ENCODE peak calls at places on chromosomes 2 and 18, in five cellular contexts. B is Peyer's patch, R is prostate gland, Q is OCI-LY7, S is mucosa of descending colon. A is an unnamed sample.

GRCh38 chr2:47232738-47233415 is 77.8 kb upstream of the STPG4 start:
- DNase-seq in B (no peak), R (no peak), Q (no peak), S (no peak), A (no peak)

GRCh38 chr2:230974096-230974913 is 21.6 kb upstream of the SPATA3 start:
- DNase-seq in B (peak; percentile 55), R (no peak), Q (no peak), S (no peak), A (no peak)

GRCh38 chr2:202104286-202104870 is 31.3 kb downstream of the KIAA2012 start:
- DNase-seq in B (no peak), R (no peak), Q (peak; percentile 39), S (peak; percentile 52), A (no peak)

GRCh38 chr2:189402932-189403331 is 38.3 kb upstream of the WDR75 start:
- DNase-seq in B (no peak), R (no peak), Q (no peak), S (no peak), A (no peak)

GRCh38 chr2:213306320-213306942 is 22.2 kb downstream of the SPAG16 start:
- DNase-seq in B (no peak), R (no peak), Q (no peak), S (no peak), A (no peak)

GRCh38 chr2:29729932-29730331 is 191.5 kb downstream of the ALK start:
- DNase-seq in B (no peak), R (no peak), Q (no peak), S (no peak), A (no peak)

GRCh38 chr2:231708773-231709635 is 679 bp downstream of the PTMA start:
- DNase-seq in B (peak; percentile 25), R (peak; percentile 24), Q (peak; percentile 75), S (peak; percentile 75), A (no peak)

GRCh38 chr18:812673-813404 is 797 bp upstream of the YES1 start:
- DNase-seq in B (peak; percentile 58), R (peak; percentile 61), Q (no peak), S (peak; percentile 81), A (peak; percentile 62)

GRCh38 chr2:128623776-128624424 is 305.2 kb upstream of the HS6ST1 start:
- DNase-seq in B (no peak), R (peak; percentile 42), Q (peak; percentile 14), S (no peak), A (no peak)

GRCh38 chr2:80256396-80257167 is 48.0 kb downstream of the LRRTM1 start:
- DNase-seq in B (no peak), R (no peak), Q (no peak), S (no peak), A (no peak)

GRCh38 chr2:53750369-53750768 is 17.2 kb upstream of the CHAC2 start:
- DNase-seq in B (no peak), R (no peak), Q (no peak), S (no peak), A (no peak)
- H3K36me3 ChIP-seq in B (peaks cover 19% of the 10 kb centered on the region), R (no peaks in the 10 kb centered on the region), Q (peaks cover 42% of the 10 kb centered on the region), S (no peaks in the 10 kb centered on the region), A (no peaks in the 10 kb centered on the region)

GRCh38 chr2:42653039-42653438 is 84.6 kb downstream of the MTA3 start:
- DNase-seq in B (no peak), R (no peak), Q (no peak), S (no peak), A (no peak)
- H3K36me3 ChIP-seq in B (peaks cover 17% of the 10 kb centered on the region), R (no peaks in the 10 kb centered on the region), Q (peaks cover 91% of the 10 kb centered on the region), S (no peaks in the 10 kb centered on the region), A (no peaks in the 10 kb centered on the region)

GRCh38 chr18:49550621-49551020 is 11.2 kb upstream of the LIPG start:
- DNase-seq in B (no peak), R (no peak), Q (no peak), S (no peak), A (no peak)
- H3K36me3 ChIP-seq in B (no peaks in the 10 kb centered on the region), R (no peaks in the 10 kb centered on the region), Q (no peaks in the 10 kb centered on the region), S (no peaks in the 10 kb centered on the region), A (no peaks in the 10 kb centered on the region)

DNA sequence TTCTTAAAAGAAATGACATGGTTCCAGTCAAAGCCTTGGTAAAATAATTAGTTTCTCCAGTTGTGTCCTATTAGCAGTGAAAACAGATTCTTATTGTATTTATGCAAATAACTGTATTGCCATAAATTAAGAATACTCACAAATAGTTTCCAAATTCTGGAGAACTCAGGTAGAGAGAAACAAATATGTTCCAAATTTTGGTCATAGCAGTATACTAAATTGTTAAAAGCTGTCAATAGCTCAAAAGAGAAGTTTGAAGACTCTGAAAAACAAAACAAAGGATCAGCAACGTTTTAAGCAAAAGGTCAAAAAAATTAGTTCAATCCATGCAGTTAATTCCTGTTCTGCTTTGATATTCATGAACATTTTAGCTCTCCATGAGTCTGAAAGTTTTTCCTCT is 25.5 kb downstream of the ELMOD3 start:
- DNase-seq in B (no peak), R (no peak), Q (peak; percentile 8), S (no peak), A (no peak)
- H3K36me3 ChIP-seq in B (peaks cover 55% of the 10 kb centered on the region), R (no peaks in the 10 kb centered on the region), Q (peaks cover 44% of the 10 kb centered on the region), S (no peaks in the 10 kb centered on the region), A (no peaks in the 10 kb centered on the region)

DNA sequence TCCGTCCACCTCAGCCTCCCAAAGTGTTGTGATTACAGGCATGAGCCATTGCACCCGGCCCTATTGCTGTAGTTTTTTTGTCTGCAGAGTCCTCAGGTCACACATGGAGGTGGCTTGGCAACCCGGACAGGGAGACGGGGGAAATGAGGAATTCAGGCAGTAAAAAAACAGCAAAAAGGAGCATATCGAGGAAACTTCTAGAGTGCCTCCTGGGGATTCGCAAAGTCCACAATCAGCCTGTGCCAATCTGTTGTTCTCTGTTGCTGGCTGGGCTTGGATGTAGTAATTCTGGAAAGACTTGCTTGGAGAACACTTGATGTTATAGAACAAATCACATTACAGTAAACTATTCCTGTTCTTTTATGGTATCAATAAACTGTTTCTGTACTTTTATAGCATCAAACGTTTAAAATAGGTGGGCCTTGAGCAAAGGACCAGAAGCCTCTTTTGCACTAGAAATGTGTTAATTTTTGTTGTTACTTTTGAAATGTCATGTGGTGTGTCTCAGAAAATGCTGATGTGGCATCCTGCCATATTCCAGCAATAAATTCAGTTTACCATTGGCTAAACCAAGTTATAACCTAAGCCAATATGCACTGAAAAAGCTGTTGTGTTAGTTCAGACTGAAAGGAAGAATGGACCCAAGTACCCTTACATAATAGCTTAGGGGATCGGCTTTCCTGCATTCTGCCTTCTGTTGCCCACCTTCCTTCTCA is 14.4 kb downstream of the ELAC1 start:
- DNase-seq in B (no peak), R (peak; percentile 75), Q (no peak), S (peak; percentile 39), A (no peak)
- H3K36me3 ChIP-seq in B (peaks cover 33% of the 10 kb centered on the region), R (no peaks in the 10 kb centered on the region), Q (peaks cover 23% of the 10 kb centered on the region), S (no peaks in the 10 kb centered on the region), A (peaks cover 35% of the 10 kb centered on the region)

GRCh38 chr2:171789956-171790355 is 102.7 kb downstream of the DYNC1I2 start:
- DNase-seq in B (no peak), R (no peak), Q (no peak), S (no peak), A (no peak)

GRCh38 chr2:171792157-171792556 is 101.9 kb downstream of the SLC25A12 start:
- DNase-seq in B (no peak), R (no peak), Q (no peak), S (no peak), A (no peak)

GRCh38 chr2:171785450-171785849 is 98.2 kb downstream of the DYNC1I2 start:
- DNase-seq in B (no peak), R (no peak), Q (no peak), S (no peak), A (no peak)

GRCh38 chr2:171787333-171788072 is 100.2 kb downstream of the DYNC1I2 start:
- DNase-seq in B (no peak), R (no peak), Q (no peak), S (no peak), A (no peak)

DNA sequence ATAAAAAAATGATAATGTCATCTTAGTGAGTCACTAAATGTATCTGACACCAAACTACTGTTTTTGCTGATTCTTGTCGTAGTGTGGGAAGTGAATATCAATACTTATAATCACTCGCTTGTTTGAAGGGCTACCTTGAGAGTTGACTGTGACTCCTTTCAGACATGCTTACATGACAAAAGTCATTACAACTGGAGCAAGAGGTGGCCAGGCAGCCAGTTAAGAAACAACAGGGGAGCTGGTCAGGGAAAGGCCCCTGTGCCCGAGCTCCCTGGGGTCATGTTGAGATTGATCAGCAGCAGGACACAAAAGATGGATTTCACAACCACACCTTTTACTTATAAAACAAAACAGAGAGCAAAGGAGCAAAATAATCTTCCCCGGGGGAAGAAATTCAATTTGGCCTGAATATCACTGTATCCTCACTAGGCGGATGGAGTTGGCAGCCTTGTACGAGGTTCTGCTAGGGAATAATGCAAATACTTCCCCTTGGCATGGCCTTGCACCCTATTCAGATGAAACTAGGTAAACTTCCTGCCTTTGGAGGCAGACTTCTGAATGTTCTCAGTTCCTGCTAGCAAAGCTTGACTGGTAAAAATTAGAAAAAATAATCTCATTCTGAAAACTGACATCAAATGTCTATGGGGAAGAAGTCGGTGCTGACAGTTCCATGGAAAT is 101.2 kb downstream of the DYNC1I2 start:
- DNase-seq in B (no peak), R (no peak), Q (no peak), S (no peak), A (no peak)
- H3K36me3 ChIP-seq in B (peaks cover 63% of the 10 kb centered on the region), R (no peaks in the 10 kb centered on the region), Q (peaks cover 88% of the 10 kb centered on the region), S (no peaks in the 10 kb centered on the region), A (no peaks in the 10 kb centered on the region)

DNA sequence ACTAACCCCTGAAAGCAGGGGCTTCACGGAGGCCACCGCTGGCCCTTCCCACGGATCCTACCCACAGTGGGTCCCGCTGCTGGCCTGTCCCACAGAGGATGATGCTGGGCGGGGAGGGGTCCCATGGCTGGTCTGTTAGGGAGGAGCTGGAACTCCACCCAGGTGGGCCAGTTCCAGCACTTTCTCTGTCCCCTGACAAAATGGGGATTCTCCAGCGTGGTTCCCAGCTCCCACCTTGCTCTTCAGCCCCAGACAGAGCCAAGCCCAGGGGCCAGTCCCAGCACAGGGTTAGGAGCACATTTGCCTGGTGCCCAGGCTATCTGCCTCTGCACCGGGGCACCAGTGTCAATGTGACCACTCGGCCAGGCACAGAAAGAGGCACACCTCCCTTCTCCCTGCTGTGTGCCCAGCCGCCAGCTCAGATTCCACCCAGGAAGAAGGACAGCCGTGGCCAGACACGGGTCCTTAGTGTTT is 50.0 kb downstream of the ANKMY1 start:
- DNase-seq in B (no peak), R (peak; percentile 2), Q (no peak), S (no peak), A (peak; percentile 4)
- H3K36me3 ChIP-seq in B (peaks cover 15% of the 10 kb centered on the region), R (no peaks in the 10 kb centered on the region), Q (peaks cover 37% of the 10 kb centered on the region), S (no peaks in the 10 kb centered on the region), A (no peaks in the 10 kb centered on the region)

GRCh38 chr18:26014462-26014861 is 76.0 kb downstream of the SS18 start:
- DNase-seq in B (no peak), R (no peak), Q (no peak), S (no peak), A (no peak)
- H3K36me3 ChIP-seq in B (peaks cover 37% of the 10 kb centered on the region), R (no peaks in the 10 kb centered on the region), Q (peaks cover 82% of the 10 kb centered on the region), S (no peaks in the 10 kb centered on the region), A (peaks cover 50% of the 10 kb centered on the region)